ENCODE peak calls at places on chromosomes 5 and 9, in six cellular contexts. Z is IMR-90, O is WTC11, R is K562, K is A549, M is SK-N-SH. P is an unnamed sample.

GRCh38 chr9:89614319-89614892 is 9.6 kb downstream of the GADD45G start:
- DNase-seq in Z (no peak), O (no peak), R (no peak), K (no peak), M (no peak), P (no peak)

GRCh38 chr9:133558191-133559126 is 24.0 kb downstream of the ADAMTSL2 start:
- DNase-seq in Z (peak), O (no peak), R (peak), K (peak), M (peak), P (peak)

GRCh38 chr5:91352831-91353695 is 30.1 kb downstream of the ARRDC3 start:
- DNase-seq in Z (no peak), O (no peak), R (no peak), K (no peak), M (peak), P (no peak)

GRCh38 chr5:134511796-134512660 is 13.4 kb upstream of the JADE2 start:
- DNase-seq in Z (peak), O (peak), R (peak), K (no peak), M (no peak), P (peak)

GRCh38 chr9:129258823-129259301 is 80.8 kb upstream of the IER5L start:
- DNase-seq in Z (no peak), O (no peak), R (no peak), K (no peak), M (no peak), P (no peak)

GRCh38 chr5:127562252-127562651 is 44.8 kb downstream of the PRRC1 start:
- DNase-seq in Z (no peak), O (peak), R (no peak), K (no peak), M (peak), P (peak)

GRCh38 chr9:128946945-128947422 is 419 bp downstream of the DOLK start:
- DNase-seq in Z (peak), O (peak), R (no peak), K (no peak), M (no peak), P (no peak)

GRCh38 chr5:177973066-177973635 is 22.9 kb downstream of the PROP1 start:
- DNase-seq in Z (no peak), O (no peak), R (no peak), K (no peak), M (no peak), P (no peak)

GRCh38 chr5:73692166-73692640 is 66.2 kb downstream of the ARHGEF28 start:
- DNase-seq in Z (peak), O (no peak), R (no peak), K (peak), M (no peak), P (no peak)

GRCh38 chr9:114163517-114163924 is 8.2 kb downstream of the COL27A1 start:
- DNase-seq in Z (peak), O (peak), R (no peak), K (peak), M (peak), P (peak)

GRCh38 chr9:122213589-122214413 is 15.0 kb downstream of the LHX6 start:
- DNase-seq in Z (no peak), O (peak), R (peak), K (peak), M (peak), P (peak)

GRCh38 chr5:28404363-28405071 is 1366.1 kb upstream of the CDH9 start:
- DNase-seq in Z (no peak), O (no peak), R (no peak), K (no peak), M (no peak), P (no peak)

GRCh38 chr5:113236536-113237308 is 198.1 kb downstream of the TSSK1B start:
- DNase-seq in Z (no peak), O (no peak), R (no peak), K (no peak), M (no peak), P (no peak)

GRCh38 chr5:14134086-14134485 is 9.1 kb upstream of the TRIO start:
- DNase-seq in Z (no peak), O (no peak), R (no peak), K (no peak), M (no peak), P (no peak)

GRCh38 chr9:74645007-74645639 is 148.0 kb downstream of the RORB start:
- DNase-seq in Z (no peak), O (no peak), R (peak), K (no peak), M (peak), P (peak)

GRCh38 chr9:99040254-99040653 is 64.7 kb upstream of the TGFBR1 start:
- DNase-seq in Z (no peak), O (no peak), R (no peak), K (no peak), M (no peak), P (no peak)

GRCh38 chr5:8848997-8849585 is 696.8 kb downstream of the SEMA5A start:
- DNase-seq in Z (peak), O (no peak), R (no peak), K (no peak), M (no peak), P (no peak)

GRCh38 chr5:79619849-79620248 is 7.6 kb downstream of the TENT2 start:
- DNase-seq in Z (no peak), O (no peak), R (no peak), K (no peak), M (no peak), P (no peak)

GRCh38 chr9:9790216-9790872 is 822.5 kb downstream of the PTPRD start:
- DNase-seq in Z (no peak), O (peak), R (no peak), K (no peak), M (peak), P (peak)

GRCh38 chr5:82274343-82275266 is 3.5 kb downstream of the RPS23 start:
- DNase-seq in Z (no peak), O (peak), R (peak), K (no peak), M (peak), P (no peak)

GRCh38 chr5:136236479-136237083 is 43.6 kb upstream of the SMIM32 start:
- DNase-seq in Z (no peak), O (no peak), R (no peak), K (no peak), M (peak), P (no peak)

GRCh38 chr9:27866741-27867140 is 293.5 kb upstream of the C9orf72 start:
- DNase-seq in Z (no peak), O (peak), R (no peak), K (no peak), M (no peak), P (no peak)

GRCh38 chr5:163596536-163596935 is 91.1 kb downstream of the MAT2B start:
- DNase-seq in Z (no peak), O (no peak), R (no peak), K (no peak), M (peak), P (no peak)

GRCh38 chr5:36417221-36417620 is 115.5 kb upstream of the RANBP3L start:
- DNase-seq in Z (no peak), O (no peak), R (no peak), K (no peak), M (no peak), P (no peak)

DNA sequence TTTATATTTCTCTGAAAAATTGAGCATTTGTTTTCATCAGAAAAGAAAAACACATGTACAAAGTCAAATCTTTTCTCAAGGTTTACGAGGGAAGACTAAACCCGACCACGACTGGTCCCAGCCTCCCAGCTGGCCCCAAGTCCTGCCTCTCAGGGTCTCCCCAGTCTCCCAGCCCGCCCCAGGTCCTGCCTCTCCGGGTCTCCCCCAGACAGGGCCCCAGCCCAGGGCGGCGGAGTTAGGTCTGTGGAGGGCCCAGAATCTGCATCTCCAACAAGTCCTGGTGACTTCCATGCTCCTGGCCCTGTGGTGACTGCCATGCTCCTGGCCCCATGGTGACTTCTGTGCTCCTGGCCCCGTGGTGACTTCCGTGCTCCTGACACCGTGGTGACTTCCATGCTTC is 359.9 kb downstream of the IRX2 start:
- DNase-seq in Z (no peak), O (no peak), R (no peak), K (no peak), M (no peak), P (no peak)
- TF ChIP-seq USF2 in Z (no peak), O (no peak), R (no peak), K (no peak), M (no peak), P (no peak)

DNA sequence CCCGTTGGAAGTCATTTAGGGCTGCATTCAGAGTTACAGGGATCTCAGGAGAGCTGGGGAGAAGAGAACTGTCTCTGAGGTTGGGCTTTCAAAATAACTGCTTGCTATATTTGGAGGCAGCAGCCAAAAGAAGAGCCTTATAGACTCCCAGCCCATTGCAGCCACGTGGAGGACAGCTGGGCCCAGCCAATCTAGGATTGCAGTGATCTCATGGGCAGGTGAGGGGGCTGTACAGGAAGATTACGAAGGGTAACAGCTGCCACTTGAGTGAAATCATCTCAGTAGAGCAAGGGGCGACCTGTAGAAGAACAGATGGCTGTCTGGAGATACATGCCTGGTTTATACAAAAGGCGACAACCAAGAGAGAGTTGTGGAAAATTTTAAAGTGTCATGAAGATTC is 136.8 kb upstream of the TNC start:
- DNase-seq in Z (peak), O (no peak), R (no peak), K (no peak), M (no peak), P (no peak)
- TF ChIP-seq USF2 in Z (no peak), O (no peak), R (no peak), K (no peak), M (no peak), P (no peak)

GRCh38 chr5:125411163-125412050 is 665.0 kb upstream of the ZNF608 start:
- DNase-seq in Z (peak), O (no peak), R (no peak), K (no peak), M (no peak), P (no peak)
- TF ChIP-seq USF2 in Z (no peak), O (no peak), R (no peak), K (no peak), M (no peak), P (no peak)

DNA sequence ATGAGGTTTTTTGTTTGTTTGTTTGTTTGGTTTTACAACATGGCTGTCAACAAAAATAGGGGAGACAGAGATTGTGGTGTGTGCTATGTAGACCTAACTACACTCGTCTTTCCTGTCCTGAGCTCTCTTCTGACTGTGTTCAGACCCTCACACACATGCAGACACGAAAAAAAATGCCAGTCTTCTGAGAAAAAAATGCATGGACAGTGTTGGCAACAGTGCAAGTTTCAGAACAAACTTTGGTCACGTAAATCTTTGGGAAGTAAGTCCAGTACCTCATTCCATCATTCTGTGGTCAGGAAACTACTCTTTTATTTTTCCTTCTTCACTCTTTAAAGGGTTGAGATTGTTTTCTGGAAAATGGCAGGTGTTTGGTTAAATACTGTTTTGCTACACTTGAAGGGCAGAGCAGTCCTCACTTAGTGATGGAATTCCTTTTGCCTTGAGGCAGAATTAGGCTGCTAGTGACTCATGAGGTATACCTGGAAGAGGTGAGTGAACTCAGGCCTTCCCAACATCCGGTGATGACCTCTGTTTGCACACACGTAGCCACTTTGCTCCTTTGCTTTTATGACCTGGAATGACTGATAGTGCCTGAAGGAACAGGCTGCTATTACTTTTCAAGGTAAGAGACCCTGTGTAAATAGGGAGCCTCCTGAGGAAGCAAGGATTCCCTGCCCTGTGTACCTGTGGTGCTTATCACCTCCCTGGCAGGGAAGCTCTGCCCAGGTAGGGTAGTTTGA is 81.6 kb upstream of the TNFAIP8 start:
- DNase-seq in Z (peak), O (no peak), R (no peak), K (no peak), M (no peak), P (peak)
- TF ChIP-seq USF2 in Z (no peak), O (no peak), R (no peak), K (no peak), M (no peak), P (no peak)